ENCODE peak calls at places on chromosomes 4 and X, in seven cellular contexts. P, F, U, Y, K, E and M are unnamed samples.
A peak's percentile ranks its signal among the peaks of the same experiment; 100 is the strongest.

GRCh38 chr4:962231-963208 is 10.8 kb downstream of the DGKQ start:
- DNase-seq in U (no peak), E (no peak), Y (no peak), F (no peak), K (no peak), P (no peak), M (no peak)

GRCh38 chrX:77440310-77440709 is 6.9 kb upstream of the FGF16 start:
- DNase-seq in U (no peak), K (no peak), P (no peak), F (no peak), E (no peak), Y (no peak), M (no peak)

GRCh38 chr4:10098770-10099139 is 17.8 kb downstream of the WDR1 start:
- DNase-seq in K (no peak), U (no peak), E (no peak), Y (no peak), P (peak; percentile 80), F (no peak), M (no peak)

GRCh38 chr4:26349496-26349895 is 28.7 kb downstream of the RBPJ start:
- DNase-seq in Y (no peak), F (no peak), U (no peak), E (no peak), P (no peak), K (no peak), M (no peak)

GRCh38 chr4:151099976-151100417 is 569 bp downstream of the RPS3A start:
- DNase-seq in Y (no peak), K (no peak), U (no peak), F (no peak), E (no peak), P (peak; percentile 25), M (no peak)

GRCh38 chrX:48677456-48678030 is 6.1 kb upstream of the WAS start:
- DNase-seq in Y (no peak), F (no peak), P (no peak), U (no peak), K (no peak), E (no peak), M (no peak)

GRCh38 chrX:39577976-39578962 is 519.5 kb downstream of the BCOR start:
- DNase-seq in F (no peak), K (peak; percentile 15), Y (no peak), E (peak; percentile 40), P (no peak), U (no peak), M (peak; percentile 25)

GRCh38 chr4:87120411-87121162 is 99.8 kb downstream of the KLHL8 start:
- DNase-seq in E (peak; percentile 69), P (peak; percentile 87), K (peak; percentile 47), F (no peak), Y (peak; percentile 93), U (peak; percentile 80), M (no peak)

GRCh38 chr4:76308548-76308947 is 2.0 kb downstream of the STBD1 start:
- DNase-seq in E (peak; percentile 46), K (no peak), F (peak; percentile 66), Y (no peak), U (no peak), P (no peak), M (peak; percentile 72)

GRCh38 chrX:12013220-12013619 is 125.1 kb upstream of the FRMPD4 start:
- DNase-seq in K (no peak), F (no peak), Y (no peak), U (no peak), P (peak; percentile 70), E (no peak), M (no peak)

GRCh38 chr4:52299120-52299519 is 248.0 kb downstream of the SPATA18 start:
- DNase-seq in U (no peak), F (no peak), K (no peak), P (no peak), Y (no peak), E (no peak), M (no peak)

GRCh38 chr4:90419124-90419711 is 292.0 kb downstream of the CCSER1 start:
- DNase-seq in U (no peak), K (no peak), E (no peak), P (peak; percentile 37), Y (no peak), F (no peak), M (no peak)

GRCh38 chr4:94276204-94276603 is 66.4 kb downstream of the HPGDS start:
- DNase-seq in U (no peak), F (no peak), K (no peak), P (no peak), E (no peak), Y (no peak), M (no peak)

GRCh38 chr4:6965329-6965728 is 55.7 kb downstream of the TBC1D14 start:
- DNase-seq in K (no peak), Y (no peak), U (no peak), P (no peak), E (no peak), F (no peak), M (no peak)

GRCh38 chr4:3389879-3390840 is 51.6 kb upstream of the HGFAC start:
- DNase-seq in F (no peak), E (no peak), K (no peak), Y (no peak), P (no peak), U (no peak), M (no peak)

GRCh38 chrX:100368167-100368566 is 41.9 kb downstream of the PCDH19 start:
- DNase-seq in F (no peak), E (no peak), Y (no peak), K (no peak), P (peak; percentile 0), U (no peak), M (no peak)

GRCh38 chrX:10722804-10723364 is 102.5 kb upstream of the MID1 start:
- DNase-seq in P (peak; percentile 67), U (peak; percentile 84), K (peak; percentile 36), E (peak; percentile 51), F (peak; percentile 59), Y (peak; percentile 38), M (no peak)

GRCh38 chrX:53155512-53156206 is 61.7 kb downstream of the KANTR start:
- DNase-seq in K (no peak), E (no peak), Y (no peak), U (no peak), F (no peak), P (no peak), M (no peak)

GRCh38 chr4:26238426-26238781 is 82.4 kb upstream of the RBPJ start:
- DNase-seq in F (no peak), Y (no peak), E (no peak), P (no peak), U (no peak), K (no peak), M (peak; percentile 72)

GRCh38 chr4:126582737-126583136 is 1050.0 kb upstream of the INTU start:
- DNase-seq in E (no peak), K (no peak), U (no peak), P (peak; percentile 5), Y (no peak), F (no peak), M (no peak)

GRCh38 chr4:101790521-101791188 is at the start of gene BANK1:
- DNase-seq in Y (peak; percentile 15), F (peak; percentile 36), P (peak; percentile 2), K (no peak), U (no peak), E (no peak), M (peak; percentile 60)

GRCh38 chr4:185920171-185920570 is 108.2 kb upstream of the SORBS2 start:
- DNase-seq in E (no peak), U (no peak), K (no peak), F (no peak), Y (peak; percentile 30), P (no peak), M (no peak)

GRCh38 chr4:25021206-25021605 is 9.5 kb downstream of the LGI2 start:
- DNase-seq in U (no peak), P (no peak), Y (no peak), K (no peak), F (no peak), E (no peak), M (no peak)

GRCh38 chrX:42615161-42615563 is 162.8 kb downstream of the PPP1R2C start:
- DNase-seq in U (no peak), E (no peak), Y (no peak), P (no peak), F (no peak), K (no peak), M (no peak)

GRCh38 chrX:13688384-13688771 is 550 bp upstream of the RAB9A start:
- DNase-seq in Y (no peak), K (no peak), F (no peak), E (no peak), U (no peak), P (no peak), M (no peak)

GRCh38 chrX:66638591-66639500 is at the start of gene EDA2R:
- DNase-seq in P (peak; percentile 87), E (peak; percentile 24), F (peak; percentile 57), K (no peak), U (peak; percentile 51), Y (peak; percentile 36), M (peak; percentile 47)
- TF ChIP-seq POLR2A in P (peak; percentile 56), E (no peak), F (no peak), K (no peak), U (no peak), Y (no peak), M (no peak)

GRCh38 chr4:48490680-48491513 is 845 bp downstream of the ZAR1 start:
- DNase-seq in K (no peak), P (no peak), F (no peak), E (no peak), U (no peak), Y (no peak), M (no peak)
- H3K4me3 ChIP-seq in K (peak overlapping the region; percentile 44), P (no peak overlapping the region), F (no peak overlapping the region), E (no peak overlapping the region), U (no peak overlapping the region), Y (peak overlapping the region; percentile 20), M (no peak overlapping the region)

DNA sequence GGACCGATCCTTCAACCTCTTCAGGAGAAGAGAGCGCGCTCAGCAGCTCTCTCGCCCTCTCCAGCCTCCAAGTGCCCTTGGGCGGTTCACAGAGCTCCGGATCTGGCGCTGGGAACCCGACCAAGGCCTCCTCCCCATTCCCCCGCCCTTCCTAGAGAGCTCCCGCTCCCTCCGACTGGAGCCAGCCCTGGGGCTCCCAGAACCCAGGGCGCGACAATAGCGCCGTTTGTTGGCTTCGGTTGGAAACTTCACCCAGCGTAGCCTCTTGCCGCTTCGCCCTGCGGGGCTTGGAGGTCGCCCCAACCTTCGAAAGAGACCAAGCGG is 3.1 kb upstream of the SOX3 start:
- DNase-seq in P (no peak), K (no peak), E (no peak), U (no peak), F (no peak), Y (no peak), M (no peak)
- H3K27me3 ChIP-seq in P (peaks cover 71% of the 10 kb centered on the region), K (no peaks in the 10 kb centered on the region), E (no peaks in the 10 kb centered on the region), U (peaks cover 59% of the 10 kb centered on the region), F (no peaks in the 10 kb centered on the region), Y (peaks cover 2% of the 10 kb centered on the region), M (no peaks in the 10 kb centered on the region)

DNA sequence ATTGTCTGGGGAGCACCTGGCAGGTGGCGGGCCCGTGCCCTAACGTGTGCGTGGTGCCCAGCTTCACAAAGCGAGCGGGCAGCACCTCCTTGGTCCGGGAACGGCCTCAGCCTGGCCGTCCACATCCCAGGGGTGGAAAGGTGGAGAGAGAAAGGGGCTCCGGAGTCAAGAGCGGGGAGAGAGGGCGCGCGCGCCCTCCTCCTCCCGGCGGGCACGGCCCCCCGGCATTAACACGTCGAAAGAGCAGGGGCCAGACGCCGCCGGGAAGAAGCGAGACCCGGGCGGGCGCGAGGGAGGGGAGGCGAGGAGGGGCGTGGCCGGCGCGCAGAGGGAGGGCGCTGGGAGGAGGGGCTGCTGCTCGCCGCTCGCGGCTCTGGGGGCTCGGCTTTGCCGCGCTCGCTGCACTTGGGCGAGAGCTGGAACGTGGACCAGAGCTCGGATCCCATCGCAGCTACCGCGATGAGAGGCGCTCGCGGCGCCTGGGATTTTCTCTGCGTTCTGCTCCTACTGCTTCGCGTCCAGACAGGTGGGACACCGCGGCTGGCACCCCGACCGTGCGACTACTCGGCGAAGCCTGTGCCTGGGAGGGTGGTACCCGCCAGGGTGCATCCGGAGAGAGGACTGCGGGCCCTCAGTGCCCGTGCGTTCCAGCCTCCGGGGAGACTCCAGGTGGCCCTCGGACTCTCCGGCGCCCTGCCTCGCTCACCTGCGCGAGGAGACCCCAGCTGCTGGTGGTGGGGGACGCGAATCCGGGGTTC is at the start of gene KIT:
- DNase-seq in K (no peak), E (peak; percentile 86), F (peak; percentile 32), U (peak; percentile 41), P (peak; percentile 32), Y (no peak), M (no peak)
- TF ChIP-seq POLR2A in K (no peak), E (peak; percentile 41), F (no peak), U (peak; percentile 30), P (no peak), Y (no peak), M (no peak)